ENCODE peak calls at places on chromosomes 12 and 14, in six cellular contexts. F, G, D, M, L and Q are unnamed samples.

GRCh38 chr12:47650469-47650868 is 55.4 kb downstream of the RPAP3 start:
- DNase-seq in F (no peak), G (peak), D (no peak), L (no peak), M (no peak), Q (no peak)

GRCh38 chr12:69405466-69405865 is 45.9 kb downstream of the YEATS4 start:
- DNase-seq in F (no peak), M (peak), G (peak), D (peak), L (no peak), Q (no peak)

GRCh38 chr12:94792690-94793089 is 142.3 kb upstream of the TMCC3 start:
- DNase-seq in L (no peak), F (no peak), M (no peak), D (no peak), G (peak), Q (no peak)

GRCh38 chr12:78407722-78408121 is 456.9 kb upstream of the SYT1 start:
- DNase-seq in L (no peak), M (no peak), G (no peak), D (no peak), F (no peak), Q (no peak)

GRCh38 chr12:112103758-112104504 is 4.7 kb downstream of the NAA25 start:
- DNase-seq in F (peak), G (no peak), L (no peak), D (no peak), M (no peak), Q (no peak)

GRCh38 chr14:28635387-28635786 is 131.2 kb upstream of the FOXG1 start:
- DNase-seq in G (peak), D (peak), F (peak), M (peak), L (no peak), Q (no peak)

GRCh38 chr12:8493084-8493483 is 20.2 kb upstream of the CLEC4D start:
- DNase-seq in G (no peak), M (no peak), L (peak), D (no peak), F (no peak), Q (no peak)

GRCh38 chr12:97148941-97149559 is 242.0 kb downstream of the NEDD1 start:
- DNase-seq in L (no peak), D (peak), F (peak), M (peak), G (peak), Q (peak)

GRCh38 chr14:76953196-76953945 is 75.1 kb downstream of the IRF2BPL start:
- DNase-seq in G (peak), D (peak), L (no peak), M (peak), F (peak), Q (peak)

GRCh38 chr14:60753264-60754126 is 18.9 kb downstream of the MNAT1 start:
- DNase-seq in F (peak), G (peak), D (no peak), L (peak), M (no peak), Q (no peak)

GRCh38 chr14:89241265-89241664 is 175.8 kb downstream of the FOXN3 start:
- DNase-seq in M (no peak), L (no peak), D (no peak), F (no peak), G (no peak), Q (no peak)

GRCh38 chr12:27869567-27869966 is 89.5 kb upstream of the MANSC4 start:
- DNase-seq in L (no peak), D (no peak), G (no peak), M (no peak), F (peak), Q (no peak)

GRCh38 chr12:68031881-68032739 is 42.9 kb downstream of the IFNG-AS1 start:
- DNase-seq in F (no peak), D (no peak), G (no peak), L (no peak), M (no peak), Q (no peak)

GRCh38 chr12:88944403-88944802 is 364.1 kb upstream of the KITLG start:
- DNase-seq in M (peak), G (peak), F (no peak), L (no peak), D (peak), Q (no peak)

GRCh38 chr14:25231006-25231405 is 181.1 kb upstream of the STXBP6 start:
- DNase-seq in M (no peak), G (no peak), L (no peak), D (no peak), F (no peak), Q (no peak)

GRCh38 chr14:31047503-31047902 is 21.3 kb upstream of the STRN3 start:
- DNase-seq in F (no peak), G (no peak), L (no peak), D (no peak), M (no peak), Q (no peak)

GRCh38 chr14:77612011-77612620 is 4.3 kb downstream of the SPTLC2 start:
- DNase-seq in M (no peak), L (no peak), G (peak), D (no peak), F (no peak), Q (no peak)

GRCh38 chr14:75271514-75271913 is 7.1 kb upstream of the FOS start:
- DNase-seq in F (no peak), D (no peak), M (no peak), L (no peak), G (no peak), Q (no peak)

GRCh38 chr14:75274045-75274898 is 4.4 kb upstream of the FOS start:
- DNase-seq in G (no peak), M (no peak), D (no peak), L (no peak), F (no peak), Q (no peak)

GRCh38 chr14:75275598-75275997 is 3.0 kb upstream of the FOS start:
- DNase-seq in F (no peak), D (no peak), L (no peak), M (no peak), G (no peak), Q (no peak)

GRCh38 chr14:75274899-75275569 is 3.6 kb upstream of the FOS start:
- DNase-seq in L (peak), M (no peak), G (peak), F (no peak), D (no peak), Q (no peak)

DNA sequence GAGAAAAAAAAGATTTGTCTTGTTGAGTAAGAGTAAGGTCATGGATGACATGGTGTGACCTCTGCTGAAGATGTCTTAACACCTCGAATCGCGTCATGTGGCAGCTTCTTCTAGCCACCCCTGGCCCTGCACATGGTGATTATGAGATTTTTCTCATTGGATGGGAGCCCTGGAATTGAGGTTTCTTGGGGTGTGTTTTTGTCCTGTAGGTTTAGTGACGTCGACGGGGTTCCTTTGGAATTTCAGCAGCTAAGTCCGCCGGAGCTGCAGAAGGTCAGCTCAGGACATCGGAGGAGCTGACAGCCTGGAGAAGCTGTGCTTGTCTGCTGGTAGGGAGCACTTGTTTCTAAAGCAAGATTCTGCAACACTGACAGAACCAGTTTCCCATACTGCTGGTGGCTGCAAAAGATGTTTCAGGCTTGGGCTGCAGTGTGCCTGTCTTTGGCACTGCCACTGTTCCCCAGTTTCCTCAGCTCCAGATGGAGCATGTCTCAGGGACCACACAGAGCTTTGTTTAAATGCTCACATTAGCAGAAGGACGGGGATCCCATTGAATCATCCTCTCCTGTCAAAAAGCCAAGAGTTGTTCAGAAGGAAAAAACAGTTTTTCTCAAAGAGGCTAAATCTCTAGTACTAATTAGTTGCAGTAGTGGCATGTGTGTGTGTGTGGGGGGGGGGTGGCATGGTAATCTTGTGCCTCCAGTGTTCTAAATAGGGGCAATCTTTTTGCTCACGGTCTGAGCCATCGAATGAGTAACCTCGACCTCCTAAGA is 5.2 kb upstream of the FOS start:
- DNase-seq in G (peak), M (no peak), D (no peak), F (no peak), L (no peak), Q (no peak)
- TF ChIP-seq SMC3 in G (no peak), M (no peak), D (no peak), F (no peak), L (no peak), Q (no peak)

GRCh38 chr12:29693962-29694361 is 89.8 kb downstream of the TMTC1 start:
- DNase-seq in D (no peak), L (no peak), G (no peak), F (no peak), M (no peak), Q (no peak)

GRCh38 chr12:29695026-29695425 is 88.7 kb downstream of the TMTC1 start:
- DNase-seq in G (no peak), F (no peak), M (no peak), D (no peak), L (no peak), Q (no peak)

GRCh38 chr12:29691146-29691854 is 92.4 kb downstream of the TMTC1 start:
- DNase-seq in L (peak), D (no peak), M (no peak), G (no peak), F (no peak), Q (no peak)

GRCh38 chr12:29690728-29691127 is 93.0 kb downstream of the TMTC1 start:
- DNase-seq in D (no peak), G (no peak), L (no peak), M (no peak), F (no peak), Q (no peak)

DNA sequence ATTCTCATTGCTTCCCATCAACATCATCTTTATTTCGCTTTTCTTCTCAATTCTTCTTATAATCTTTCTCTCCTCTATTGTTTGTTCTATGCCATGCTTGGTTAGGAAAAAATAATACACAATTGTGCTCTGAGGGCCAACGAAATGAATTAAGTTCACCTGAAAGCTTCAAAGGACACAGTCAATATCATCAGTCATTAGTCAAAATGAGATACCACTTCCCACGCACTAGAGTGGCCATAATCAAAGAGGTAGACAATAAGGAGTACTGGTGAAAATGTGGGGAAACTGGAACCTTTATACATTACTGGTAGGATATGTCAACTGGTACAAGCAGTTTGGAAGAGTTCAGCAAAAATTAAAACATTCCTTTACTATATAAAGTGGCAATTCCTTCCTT is 91.5 kb downstream of the TMTC1 start:
- DNase-seq in F (no peak), L (peak), M (no peak), D (no peak), G (no peak), Q (no peak)
- TF ChIP-seq SMC3 in F (no peak), L (no peak), M (no peak), D (no peak), G (no peak), Q (no peak)

GRCh38 chr14:101755591-101756324 is 5.8 kb upstream of the PPP2R5C start:
- DNase-seq in L (no peak), M (no peak), F (no peak), D (no peak), G (no peak), Q (no peak)

GRCh38 chr14:101758913-101759593 is 2.5 kb upstream of the PPP2R5C start:
- DNase-seq in D (no peak), G (no peak), L (no peak), M (no peak), F (no peak), Q (no peak)

GRCh38 chr14:101757839-101758211 is 3.7 kb upstream of the PPP2R5C start:
- DNase-seq in D (no peak), L (no peak), M (no peak), F (no peak), G (no peak), Q (no peak)

GRCh38 chr14:101757064-101757838 is 4.3 kb upstream of the PPP2R5C start:
- DNase-seq in L (no peak), M (no peak), F (no peak), G (no peak), D (no peak), Q (no peak)

DNA sequence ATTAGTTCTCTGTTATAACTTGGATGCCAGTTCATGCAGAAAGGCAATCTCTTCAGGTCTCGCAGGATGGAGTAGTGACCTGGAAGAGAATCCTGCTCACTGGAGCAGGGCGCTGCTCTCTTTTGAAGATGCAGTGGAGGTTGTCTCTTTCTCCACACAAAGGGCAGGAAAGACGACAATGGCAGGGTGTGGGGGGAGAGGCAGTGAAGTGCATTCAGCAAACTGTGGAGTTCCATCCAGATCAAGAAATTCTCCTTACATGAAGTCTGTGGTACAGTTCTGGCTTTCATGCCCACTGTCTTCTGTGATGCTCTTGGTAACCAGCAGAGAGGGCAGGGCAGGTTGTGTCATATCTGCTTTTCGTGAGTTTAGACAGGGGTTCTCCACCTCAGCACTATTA is 6.6 kb upstream of the PPP2R5C start:
- DNase-seq in M (no peak), G (no peak), L (no peak), F (no peak), D (no peak), Q (no peak)
- TF ChIP-seq SMC3 in M (no peak), G (no peak), L (no peak), F (no peak), D (no peak), Q (no peak)

GRCh38 chr14:98173291-98173690 is 1098.7 kb downstream of the BCL11B start:
- DNase-seq in L (no peak), D (no peak), M (no peak), F (no peak), G (no peak), Q (no peak)
- TF ChIP-seq SMC3 in L (no peak), D (no peak), M (no peak), F (no peak), G (no peak), Q (no peak)

GRCh38 chr12:18382486-18382885 is 121.2 kb downstream of the PIK3C2G start:
- DNase-seq in F (no peak), M (no peak), D (no peak), G (peak), L (no peak), Q (no peak)

GRCh38 chr12:18387706-18388105 is 126.4 kb downstream of the PIK3C2G start:
- DNase-seq in D (no peak), L (no peak), M (no peak), G (peak), F (no peak), Q (no peak)

GRCh38 chr12:18383203-18383602 is 121.9 kb downstream of the PIK3C2G start:
- DNase-seq in L (no peak), M (peak), G (peak), D (peak), F (no peak), Q (no peak)
- TF ChIP-seq SMC3 in L (no peak), M (no peak), G (no peak), D (no peak), F (no peak), Q (no peak)

GRCh38 chr12:62895351-62895750 is 39.6 kb downstream of the PPM1H start:
- DNase-seq in M (peak), G (no peak), L (no peak), F (no peak), D (no peak), Q (no peak)

GRCh38 chr12:62899568-62900390 is 35.2 kb downstream of the PPM1H start:
- DNase-seq in F (no peak), L (no peak), G (no peak), D (no peak), M (peak), Q (no peak)

GRCh38 chr12:62903151-62903550 is 31.8 kb downstream of the PPM1H start:
- DNase-seq in M (no peak), G (no peak), F (no peak), D (no peak), L (no peak), Q (no peak)

GRCh38 chr12:62900686-62901272 is 34.2 kb downstream of the PPM1H start:
- DNase-seq in M (peak), D (no peak), L (no peak), G (no peak), F (peak), Q (no peak)

DNA sequence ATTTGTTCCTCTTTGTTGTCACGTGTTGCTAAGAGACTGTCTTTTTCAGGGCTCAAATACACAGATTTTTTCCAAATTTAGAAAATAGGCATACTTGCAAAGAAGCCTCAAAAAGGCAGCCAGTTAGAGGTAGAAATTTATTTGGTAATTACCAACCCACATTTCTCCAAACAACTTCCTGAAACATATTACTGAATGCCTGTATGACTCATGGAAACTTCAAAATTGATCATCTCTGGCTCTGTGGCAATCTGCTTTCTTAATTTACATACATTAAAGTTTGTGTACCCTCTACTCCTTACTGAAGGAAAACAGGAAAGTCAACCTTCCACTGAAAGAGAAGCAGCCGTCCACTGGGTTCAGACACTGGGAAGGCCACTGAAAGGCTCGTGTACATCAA is 36.4 kb downstream of the PPM1H start:
- DNase-seq in D (no peak), G (no peak), F (no peak), L (no peak), M (no peak), Q (no peak)
- TF ChIP-seq SMC3 in D (no peak), G (no peak), F (no peak), L (no peak), M (no peak), Q (no peak)

GRCh38 chr12:57842342-57843294 is 3.9 kb downstream of the CTDSP2 start:
- DNase-seq in G (peak), F (peak), M (no peak), L (no peak), D (no peak), Q (no peak)

GRCh38 chr12:57845478-57846284 is 848 bp downstream of the CTDSP2 start:
- DNase-seq in D (peak), F (peak), G (no peak), M (peak), L (no peak), Q (peak)

GRCh38 chr12:57846577-57847319 is at the start of gene CTDSP2:
- DNase-seq in D (peak), M (peak), F (peak), G (peak), L (peak), Q (peak)

GRCh38 chr12:57846285-57846576 is 298 bp downstream of the CTDSP2 start:
- DNase-seq in M (no peak), G (no peak), D (no peak), L (no peak), F (no peak), Q (no peak)

DNA sequence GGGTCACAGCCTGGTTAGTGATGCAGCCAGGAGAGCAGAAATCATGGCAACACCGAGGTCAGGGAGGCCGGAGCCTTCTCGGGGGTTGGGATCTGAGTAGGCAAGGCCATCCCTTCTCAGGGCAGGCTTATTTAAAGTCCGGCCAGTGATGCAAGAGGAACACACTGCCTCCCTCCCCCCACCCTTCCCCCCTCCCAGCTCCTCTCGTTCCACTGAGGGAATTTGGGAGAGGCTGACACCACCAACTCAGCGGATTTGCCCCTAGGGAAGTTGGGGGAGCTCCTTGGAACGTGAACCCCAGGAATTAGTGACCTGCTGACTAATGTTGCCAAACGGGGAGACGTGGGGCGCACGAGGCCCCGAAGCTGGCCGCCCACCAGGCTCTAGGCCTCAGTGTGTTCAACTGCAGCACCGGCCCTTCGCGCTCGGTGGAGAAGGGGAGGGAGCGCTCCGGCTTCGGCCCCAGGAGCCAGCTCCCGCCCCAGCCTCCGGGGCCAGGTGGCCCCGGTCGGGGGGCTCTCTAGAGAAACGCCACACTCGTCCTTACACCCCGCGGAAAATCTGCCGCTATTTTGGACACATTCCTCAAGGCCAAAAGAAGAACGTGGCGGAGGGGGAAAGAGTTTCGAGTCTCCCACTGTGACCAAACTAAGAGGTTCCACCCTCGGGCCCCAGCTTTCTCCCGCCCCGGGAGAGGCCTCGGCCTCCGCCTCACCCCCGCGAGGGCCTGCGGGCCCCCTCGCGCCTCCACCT is 1.6 kb downstream of the CTDSP2 start:
- DNase-seq in G (peak), M (peak), L (no peak), D (peak), F (peak), Q (peak)
- TF ChIP-seq SMC3 in G (no peak), M (no peak), L (peak), D (peak), F (no peak), Q (no peak)